ENCODE peak calls at places on chromosomes 16 and 17, in eight cellular contexts. One of them, this sample, is unnamed.

GRCh38 chr16:75535211-75535843 is 581 bp downstream of the CHST5 start:
- DNase-seq in heart right ventricle: no peak
- DNase-seq in naive thymus-derived CD4-positive, alpha-beta T cell: no peak
- DNase-seq in A549: no peak
- DNase-seq in mucosa of descending colon: peak; percentile 56
- DNase-seq in WERI-Rb-1: no peak
- DNase-seq in GM23338: peak; percentile 62
- DNase-seq in stomach: no peak
- DNase-seq in this sample: no peak

GRCh38 chr16:77599793-77600415 is 122.4 kb upstream of the NUDT7 start:
- DNase-seq in heart right ventricle: no peak
- DNase-seq in naive thymus-derived CD4-positive, alpha-beta T cell: no peak
- DNase-seq in A549: peak; percentile 54
- DNase-seq in mucosa of descending colon: no peak
- DNase-seq in WERI-Rb-1: peak; percentile 62
- DNase-seq in GM23338: peak; percentile 57
- DNase-seq in stomach: no peak
- DNase-seq in this sample: no peak

GRCh38 chr17:79484600-79485398 is 126.1 kb downstream of the RBFOX3 start:
- DNase-seq in heart right ventricle: no peak
- DNase-seq in naive thymus-derived CD4-positive, alpha-beta T cell: no peak
- DNase-seq in A549: no peak
- DNase-seq in mucosa of descending colon: no peak
- DNase-seq in WERI-Rb-1: no peak
- DNase-seq in GM23338: no peak
- DNase-seq in stomach: no peak
- DNase-seq in this sample: no peak

GRCh38 chr16:80718480-80719220 is 85.7 kb downstream of the CDYL2 start:
- DNase-seq in heart right ventricle: no peak
- DNase-seq in naive thymus-derived CD4-positive, alpha-beta T cell: no peak
- DNase-seq in A549: no peak
- DNase-seq in mucosa of descending colon: no peak
- DNase-seq in WERI-Rb-1: no peak
- DNase-seq in GM23338: peak; percentile 32
- DNase-seq in stomach: peak; percentile 82
- DNase-seq in this sample: no peak

GRCh38 chr16:19210175-19210924 is 42.3 kb downstream of the SYT17 start:
- DNase-seq in heart right ventricle: no peak
- DNase-seq in naive thymus-derived CD4-positive, alpha-beta T cell: no peak
- DNase-seq in A549: no peak
- DNase-seq in mucosa of descending colon: no peak
- DNase-seq in WERI-Rb-1: no peak
- DNase-seq in GM23338: no peak
- DNase-seq in stomach: peak; percentile 29
- DNase-seq in this sample: no peak

GRCh38 chr17:77959216-77959925 is 868 bp downstream of the TNRC6C start:
- DNase-seq in heart right ventricle: peak; percentile 26
- DNase-seq in naive thymus-derived CD4-positive, alpha-beta T cell: peak; percentile 48
- DNase-seq in A549: peak; percentile 48
- DNase-seq in mucosa of descending colon: peak; percentile 50
- DNase-seq in WERI-Rb-1: peak; percentile 24
- DNase-seq in GM23338: peak; percentile 44
- DNase-seq in stomach: peak; percentile 35
- DNase-seq in this sample: no peak

GRCh38 chr17:77470800-77471733 is 330.3 kb downstream of the SEC14L1 start:
- DNase-seq in heart right ventricle: peak; percentile 70
- DNase-seq in naive thymus-derived CD4-positive, alpha-beta T cell: no peak
- DNase-seq in A549: peak; percentile 53
- DNase-seq in mucosa of descending colon: no peak
- DNase-seq in WERI-Rb-1: no peak
- DNase-seq in GM23338: peak; percentile 75
- DNase-seq in stomach: no peak
- DNase-seq in this sample: peak; percentile 80

GRCh38 chr17:83050651-83051422 is 28.6 kb upstream of the METRNL start:
- DNase-seq in heart right ventricle: peak; percentile 41
- DNase-seq in naive thymus-derived CD4-positive, alpha-beta T cell: no peak
- DNase-seq in A549: no peak
- DNase-seq in mucosa of descending colon: peak; percentile 82
- DNase-seq in WERI-Rb-1: peak; percentile 9
- DNase-seq in GM23338: peak; percentile 57
- DNase-seq in stomach: no peak
- DNase-seq in this sample: no peak

GRCh38 chr17:81401727-81402529 is 6.7 kb downstream of the BAHCC1 start:
- DNase-seq in heart right ventricle: peak; percentile 69
- DNase-seq in naive thymus-derived CD4-positive, alpha-beta T cell: no peak
- DNase-seq in A549: peak; percentile 69
- DNase-seq in mucosa of descending colon: no peak
- DNase-seq in WERI-Rb-1: peak; percentile 88
- DNase-seq in GM23338: peak; percentile 68
- DNase-seq in stomach: no peak
- DNase-seq in this sample: peak; percentile 61

GRCh38 chr17:5587431-5588032 is 3.2 kb upstream of the NLRP1 start:
- DNase-seq in heart right ventricle: no peak
- DNase-seq in naive thymus-derived CD4-positive, alpha-beta T cell: peak; percentile 75
- DNase-seq in A549: peak; percentile 79
- DNase-seq in mucosa of descending colon: no peak
- DNase-seq in WERI-Rb-1: peak; percentile 56
- DNase-seq in GM23338: peak; percentile 86
- DNase-seq in stomach: no peak
- DNase-seq in this sample: no peak

GRCh38 chr17:80947200-80947940 is 44.3 kb upstream of the CHMP6 start:
- DNase-seq in heart right ventricle: peak; percentile 3
- DNase-seq in naive thymus-derived CD4-positive, alpha-beta T cell: no peak
- DNase-seq in A549: no peak
- DNase-seq in mucosa of descending colon: no peak
- DNase-seq in WERI-Rb-1: no peak
- DNase-seq in GM23338: no peak
- DNase-seq in stomach: no peak
- DNase-seq in this sample: peak; percentile 7

GRCh38 chr17:9334536-9335446 is 240.8 kb downstream of the STX8 start:
- DNase-seq in heart right ventricle: no peak
- DNase-seq in naive thymus-derived CD4-positive, alpha-beta T cell: no peak
- DNase-seq in A549: no peak
- DNase-seq in mucosa of descending colon: no peak
- DNase-seq in WERI-Rb-1: no peak
- DNase-seq in GM23338: no peak
- DNase-seq in stomach: no peak
- DNase-seq in this sample: no peak

GRCh38 chr17:80789356-80789902 is 202.2 kb upstream of the CHMP6 start:
- DNase-seq in heart right ventricle: no peak
- DNase-seq in naive thymus-derived CD4-positive, alpha-beta T cell: no peak
- DNase-seq in A549: peak; percentile 40
- DNase-seq in mucosa of descending colon: no peak
- DNase-seq in WERI-Rb-1: no peak
- DNase-seq in GM23338: no peak
- DNase-seq in stomach: no peak
- DNase-seq in this sample: no peak

GRCh38 chr16:14579266-14579665 is 50.8 kb downstream of the PARN start:
- DNase-seq in heart right ventricle: no peak
- DNase-seq in naive thymus-derived CD4-positive, alpha-beta T cell: no peak
- DNase-seq in A549: no peak
- DNase-seq in mucosa of descending colon: no peak
- DNase-seq in WERI-Rb-1: no peak
- DNase-seq in GM23338: no peak
- DNase-seq in stomach: peak; percentile 41
- DNase-seq in this sample: no peak

GRCh38 chr17:72362466-72363335 is 241.9 kb downstream of the SOX9 start:
- DNase-seq in heart right ventricle: no peak
- DNase-seq in naive thymus-derived CD4-positive, alpha-beta T cell: no peak
- DNase-seq in A549: peak; percentile 55
- DNase-seq in mucosa of descending colon: no peak
- DNase-seq in WERI-Rb-1: no peak
- DNase-seq in GM23338: no peak
- DNase-seq in stomach: no peak
- DNase-seq in this sample: no peak
- H3K4me3 ChIP-seq in heart right ventricle: no peak overlapping the region
- H3K4me3 ChIP-seq in naive thymus-derived CD4-positive, alpha-beta T cell: no peak overlapping the region
- H3K4me3 ChIP-seq in A549: no peak overlapping the region
- H3K4me3 ChIP-seq in mucosa of descending colon: no peak overlapping the region
- H3K4me3 ChIP-seq in WERI-Rb-1: no peak overlapping the region
- H3K4me3 ChIP-seq in GM23338: no peak overlapping the region
- H3K4me3 ChIP-seq in stomach: no peak overlapping the region
- H3K4me3 ChIP-seq in this sample: no peak overlapping the region

DNA sequence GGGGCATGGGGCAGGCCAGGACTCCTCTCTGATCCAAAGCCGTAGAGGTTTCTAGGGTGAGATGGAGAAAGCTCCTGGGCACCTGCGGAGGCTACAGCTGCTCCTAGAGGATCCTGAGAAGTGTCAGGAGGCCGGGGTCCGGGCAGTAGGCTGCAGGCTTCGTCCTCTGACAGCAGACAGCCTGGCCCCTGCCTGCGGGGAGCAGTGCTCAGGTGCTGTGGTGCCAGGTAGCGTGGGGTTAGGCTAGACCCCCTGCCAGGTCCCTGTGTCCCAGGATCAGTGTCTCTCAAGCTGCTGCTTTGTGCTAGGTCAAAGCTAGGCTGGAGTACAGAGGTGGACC is 1.5 kb upstream of the MRPS34 start:
- DNase-seq in heart right ventricle: peak; percentile 9
- DNase-seq in naive thymus-derived CD4-positive, alpha-beta T cell: no peak
- DNase-seq in A549: no peak
- DNase-seq in mucosa of descending colon: no peak
- DNase-seq in WERI-Rb-1: no peak
- DNase-seq in GM23338: no peak
- DNase-seq in stomach: no peak
- DNase-seq in this sample: no peak
- H3K4me3 ChIP-seq in heart right ventricle: peak overlapping the region; percentile 90
- H3K4me3 ChIP-seq in naive thymus-derived CD4-positive, alpha-beta T cell: no peak overlapping the region
- H3K4me3 ChIP-seq in A549: peak overlapping the region; percentile 85
- H3K4me3 ChIP-seq in mucosa of descending colon: no peak overlapping the region
- H3K4me3 ChIP-seq in WERI-Rb-1: no peak overlapping the region
- H3K4me3 ChIP-seq in GM23338: peak overlapping the region; percentile 97
- H3K4me3 ChIP-seq in stomach: peak overlapping the region; percentile 96
- H3K4me3 ChIP-seq in this sample: peak overlapping the region; percentile 92

GRCh38 chr16:8990445-8990844 is 26.7 kb upstream of the USP7 start:
- DNase-seq in heart right ventricle: no peak
- DNase-seq in naive thymus-derived CD4-positive, alpha-beta T cell: no peak
- DNase-seq in A549: no peak
- DNase-seq in mucosa of descending colon: no peak
- DNase-seq in WERI-Rb-1: no peak
- DNase-seq in GM23338: peak; percentile 39
- DNase-seq in stomach: no peak
- DNase-seq in this sample: no peak
- H3K4me3 ChIP-seq in heart right ventricle: no peak overlapping the region
- H3K4me3 ChIP-seq in naive thymus-derived CD4-positive, alpha-beta T cell: no peak overlapping the region
- H3K4me3 ChIP-seq in A549: no peak overlapping the region
- H3K4me3 ChIP-seq in mucosa of descending colon: no peak overlapping the region
- H3K4me3 ChIP-seq in WERI-Rb-1: no peak overlapping the region
- H3K4me3 ChIP-seq in GM23338: no peak overlapping the region
- H3K4me3 ChIP-seq in stomach: no peak overlapping the region
- H3K4me3 ChIP-seq in this sample: no peak overlapping the region

GRCh38 chr17:17363638-17364337 is 60.6 kb downstream of the NT5M start:
- DNase-seq in heart right ventricle: no peak
- DNase-seq in naive thymus-derived CD4-positive, alpha-beta T cell: no peak
- DNase-seq in A549: no peak
- DNase-seq in mucosa of descending colon: peak; percentile 51
- DNase-seq in WERI-Rb-1: no peak
- DNase-seq in GM23338: peak; percentile 20
- DNase-seq in stomach: no peak
- DNase-seq in this sample: no peak
- H3K4me3 ChIP-seq in heart right ventricle: no peak overlapping the region
- H3K4me3 ChIP-seq in naive thymus-derived CD4-positive, alpha-beta T cell: no peak overlapping the region
- H3K4me3 ChIP-seq in A549: no peak overlapping the region
- H3K4me3 ChIP-seq in mucosa of descending colon: no peak overlapping the region
- H3K4me3 ChIP-seq in WERI-Rb-1: no peak overlapping the region
- H3K4me3 ChIP-seq in GM23338: no peak overlapping the region
- H3K4me3 ChIP-seq in stomach: no peak overlapping the region
- H3K4me3 ChIP-seq in this sample: no peak overlapping the region

This sample was measured in left ventricle myocardium inferior.